ENCODE peak calls at places on chromosomes 7 and 10, in ten cellular contexts. F is fibroblast of pulmonary artery, J is coronary artery, I is lower leg skin, W is AG04450, L is astrocyte of the spinal cord, K is colonic mucosa, O is tibial nerve, G is fibroblast of villous mesenchyme, R is HepG2. P is an unnamed sample.

GRCh38 chr10:86872757-86873156 is 84.7 kb downstream of the MMRN2 start:
- DNase-seq in K (no peak), F (peak; percentile 51), J (no peak), L (peak; percentile 65), I (no peak), W (no peak), G (peak; percentile 71), R (no peak), O (peak; percentile 14), P (peak; percentile 86)

GRCh38 chr7:9598411-9598810 is 1165.0 kb downstream of the NXPH1 start:
- DNase-seq in K (no peak), L (no peak), J (no peak), O (no peak), R (no peak), G (no peak), W (no peak), F (no peak), I (no peak), P (no peak)

GRCh38 chr7:29075621-29076020 is 70.7 kb downstream of the CPVL start:
- DNase-seq in O (no peak), I (no peak), W (no peak), R (no peak), K (no peak), G (no peak), F (no peak), J (no peak), L (no peak), P (no peak)

GRCh38 chr10:27815261-27815660 is 69.6 kb upstream of the MKX start:
- DNase-seq in I (no peak), L (no peak), G (no peak), K (no peak), O (no peak), W (no peak), J (no peak), F (no peak), R (no peak), P (no peak)

GRCh38 chr7:48962821-48963505 is 38.6 kb downstream of the CDC14C start:
- DNase-seq in R (no peak), J (no peak), L (peak; percentile 18), W (no peak), G (no peak), O (no peak), F (no peak), I (no peak), K (no peak), P (no peak)

GRCh38 chr7:106737202-106737562 is 76.2 kb upstream of the CCDC71L start:
- DNase-seq in J (no peak), K (no peak), W (no peak), G (peak; percentile 62), O (no peak), F (peak; percentile 77), R (no peak), L (peak; percentile 61), I (no peak), P (peak; percentile 83)

GRCh38 chr7:100465702-100466311 is 1.7 kb upstream of the SPACDR start:
- DNase-seq in J (peak; percentile 84), F (peak; percentile 79), R (peak; percentile 58), G (peak; percentile 67), O (no peak), W (no peak), I (no peak), L (peak; percentile 80), K (peak; percentile 56), P (peak; percentile 74)

GRCh38 chr10:62850646-62851045 is 34.5 kb upstream of the EGR2 start:
- DNase-seq in O (no peak), W (no peak), F (no peak), G (no peak), I (no peak), J (no peak), L (no peak), K (no peak), R (no peak), P (no peak)

GRCh38 chr10:133142523-133143199 is 17.4 kb upstream of the KNDC1 start:
- DNase-seq in K (no peak), J (no peak), I (no peak), G (no peak), F (no peak), O (no peak), L (no peak), R (no peak), W (no peak), P (no peak)

GRCh38 chr7:164882-165660 is 27.3 kb upstream of the FAM20C start:
- DNase-seq in O (no peak), L (no peak), J (no peak), G (no peak), K (peak; percentile 67), F (no peak), R (no peak), I (no peak), W (no peak), P (no peak)

DNA sequence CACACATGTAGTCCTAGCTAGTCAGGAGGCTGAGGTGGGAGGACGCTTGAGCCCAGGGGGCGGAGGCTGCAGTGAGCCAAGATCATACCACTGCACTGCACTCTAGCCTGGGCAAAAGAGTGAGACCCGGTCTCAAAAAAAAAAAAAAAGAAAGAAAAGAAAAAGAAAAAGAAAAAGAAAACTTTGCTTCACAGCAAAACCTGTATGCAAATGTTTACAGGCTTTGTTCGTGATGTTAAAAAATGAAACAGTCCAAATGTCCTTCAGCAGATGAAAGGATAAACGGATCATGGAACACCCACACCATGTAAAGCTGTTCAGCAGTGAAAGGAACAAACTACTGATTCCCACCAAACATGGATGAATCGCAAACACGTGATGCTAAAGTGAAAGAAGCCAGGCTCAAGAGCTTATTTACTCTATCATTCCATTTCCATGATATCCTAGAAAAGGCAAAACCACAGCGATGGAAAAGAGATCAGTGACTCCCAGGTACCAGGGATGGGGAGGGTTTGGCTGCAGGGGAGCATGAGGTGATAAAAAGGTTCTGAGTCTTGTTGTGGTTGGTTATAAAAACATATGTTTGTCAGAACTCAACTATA is 15.1 kb downstream of the LRRC20 start:
- DNase-seq in G (peak; percentile 96), F (peak; percentile 22), O (no peak), R (no peak), J (no peak), I (no peak), K (no peak), W (peak; percentile 74), L (peak; percentile 82), P (peak; percentile 68)
- H3K4me3 ChIP-seq in G (no peak overlapping the region), F (no peak overlapping the region), O (no peak overlapping the region), R (no peak overlapping the region), J (no peak overlapping the region), I (no peak overlapping the region), K (no peak overlapping the region), W (no peak overlapping the region), L (no peak overlapping the region), P (no peak overlapping the region)

DNA sequence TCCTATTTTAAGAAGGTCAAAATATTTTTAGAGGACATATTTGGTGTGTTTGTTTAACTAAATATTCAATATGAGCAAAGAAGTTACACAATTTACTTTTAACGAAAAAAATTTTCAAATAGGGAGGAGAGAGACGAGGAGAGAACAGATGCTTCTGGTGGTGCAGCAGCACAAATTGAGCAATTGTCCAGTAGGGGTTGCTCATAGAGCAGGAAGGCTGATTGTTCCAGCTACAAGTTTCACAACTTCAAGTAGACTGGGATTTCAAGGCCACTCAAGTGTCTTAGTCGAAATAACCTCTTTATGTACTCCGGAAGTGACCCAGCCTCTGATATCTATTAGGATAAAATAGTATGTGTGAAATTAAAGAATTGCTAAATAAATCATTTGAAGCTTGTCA is 197.9 kb downstream of the HDAC9 start:
- DNase-seq in I (no peak), R (no peak), O (peak; percentile 47), K (no peak), J (no peak), G (peak; percentile 89), F (peak; percentile 93), L (peak; percentile 83), W (peak; percentile 63), P (peak; percentile 97)
- TF ChIP-seq CTCF in I (no peak), R (no peak), O (peak; percentile 25), K (peak; percentile 23), J (no peak), G (peak; percentile 77), F (peak; percentile 88), L (peak; percentile 82), W (peak; percentile 85), P (peak; percentile 93)

GRCh38 chr7:105429746-105430612 is 41.3 kb upstream of the SRPK2 start:
- DNase-seq in R (peak; percentile 50), O (peak; percentile 51), W (peak; percentile 3), L (peak; percentile 49), F (peak; percentile 69), I (peak; percentile 85), G (peak; percentile 47), J (no peak), K (peak; percentile 53), P (peak; percentile 73)

GRCh38 chr7:105426606-105427146 is 38.0 kb upstream of the SRPK2 start:
- DNase-seq in L (no peak), I (no peak), R (no peak), O (no peak), K (no peak), G (no peak), W (no peak), F (no peak), J (no peak), P (no peak)

GRCh38 chr7:105423987-105424386 is 35.3 kb upstream of the SRPK2 start:
- DNase-seq in R (no peak), O (no peak), W (no peak), J (no peak), G (no peak), I (no peak), L (no peak), F (no peak), K (no peak), P (no peak)
- H3K4me3 ChIP-seq in R (no peak overlapping the region), O (no peak overlapping the region), W (no peak overlapping the region), J (no peak overlapping the region), G (no peak overlapping the region), I (no peak overlapping the region), L (no peak overlapping the region), F (no peak overlapping the region), K (no peak overlapping the region), P (no peak overlapping the region)

DNA sequence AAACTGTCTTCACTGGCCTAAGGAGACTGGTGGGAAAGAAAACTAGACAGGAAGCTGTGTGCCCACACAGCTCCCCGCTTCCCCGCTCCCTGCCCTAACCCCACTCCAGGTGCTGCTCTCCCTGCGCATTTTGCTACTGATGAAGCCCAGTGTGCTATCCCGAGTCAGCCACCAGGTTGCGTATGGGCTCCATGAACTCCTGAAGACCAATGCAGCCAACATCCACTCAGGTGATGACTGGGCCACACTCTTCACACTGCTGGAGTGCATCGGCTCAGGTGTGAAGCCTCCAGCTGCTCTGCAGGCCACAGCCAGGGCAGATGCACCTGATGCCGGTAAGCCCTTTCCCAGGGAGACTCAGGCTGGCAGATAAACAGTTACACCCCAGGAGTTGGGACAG is 20.3 kb upstream of the NFKB2 start:
- DNase-seq in W (no peak), R (no peak), G (no peak), K (no peak), O (no peak), I (no peak), F (peak; percentile 7), L (no peak), J (no peak), P (no peak)
- TF ChIP-seq CTCF in W (no peak), R (peak; percentile 29), G (peak; percentile 18), K (no peak), O (no peak), I (no peak), F (peak; percentile 10), L (peak; percentile 13), J (no peak), P (peak; percentile 40)

P was measured in choroid plexus epithelial cell.